ENCODE peak calls at places on chromosomes 11 and 22, in eight cellular contexts. One of them, this sample, is unnamed.
A peak's percentile ranks its signal among the peaks of the same experiment; 100 is the strongest.

GRCh38 chr11:56624661-56625110 is 10.0 kb upstream of the OR5M1 start:
- DNase-seq in ovary: no peak
- DNase-seq in A549: peak; percentile 62
- DNase-seq in tibial artery: no peak
- DNase-seq in retinal pigment epithelial cell: peak; percentile 0
- DNase-seq in testis: peak; percentile 29
- DNase-seq in AG04450: no peak
- DNase-seq in IMR-90: peak; percentile 34
- DNase-seq in this sample: peak; percentile 69

GRCh38 chr11:67420147-67420645 is 4.7 kb downstream of the CARNS1 start:
- DNase-seq in ovary: no peak
- DNase-seq in A549: no peak
- DNase-seq in tibial artery: no peak
- DNase-seq in retinal pigment epithelial cell: no peak
- DNase-seq in testis: no peak
- DNase-seq in AG04450: no peak
- DNase-seq in IMR-90: no peak
- DNase-seq in this sample: no peak

GRCh38 chr22:44646668-44647067 is 55.3 kb upstream of the PRR5 start:
- DNase-seq in ovary: no peak
- DNase-seq in A549: no peak
- DNase-seq in tibial artery: no peak
- DNase-seq in retinal pigment epithelial cell: no peak
- DNase-seq in testis: no peak
- DNase-seq in AG04450: no peak
- DNase-seq in IMR-90: no peak
- DNase-seq in this sample: no peak

GRCh38 chr11:4643084-4643483 is 698 bp upstream of the OR51E1 start:
- DNase-seq in ovary: no peak
- DNase-seq in A549: no peak
- DNase-seq in tibial artery: no peak
- DNase-seq in retinal pigment epithelial cell: no peak
- DNase-seq in testis: no peak
- DNase-seq in AG04450: no peak
- DNase-seq in IMR-90: no peak
- DNase-seq in this sample: no peak

GRCh38 chr11:58629857-58630256 is 7.4 kb downstream of the CNTF start:
- DNase-seq in ovary: no peak
- DNase-seq in A549: peak; percentile 31
- DNase-seq in tibial artery: no peak
- DNase-seq in retinal pigment epithelial cell: no peak
- DNase-seq in testis: peak; percentile 56
- DNase-seq in AG04450: peak; percentile 24
- DNase-seq in IMR-90: peak; percentile 71
- DNase-seq in this sample: no peak

GRCh38 chr11:540583-541432 is 3.5 kb downstream of the LRRC56 start:
- DNase-seq in ovary: peak; percentile 17
- DNase-seq in A549: no peak
- DNase-seq in tibial artery: no peak
- DNase-seq in retinal pigment epithelial cell: no peak
- DNase-seq in testis: no peak
- DNase-seq in AG04450: no peak
- DNase-seq in IMR-90: no peak
- DNase-seq in this sample: no peak

GRCh38 chr22:30286813-30287625 is 2.3 kb downstream of the CASTOR1 start:
- DNase-seq in ovary: peak; percentile 71
- DNase-seq in A549: peak; percentile 67
- DNase-seq in tibial artery: peak; percentile 66
- DNase-seq in retinal pigment epithelial cell: no peak
- DNase-seq in testis: peak; percentile 80
- DNase-seq in AG04450: no peak
- DNase-seq in IMR-90: peak; percentile 46
- DNase-seq in this sample: no peak

GRCh38 chr22:43798492-43798891 is 13.6 kb downstream of the EFCAB6 start:
- DNase-seq in ovary: no peak
- DNase-seq in A549: no peak
- DNase-seq in tibial artery: no peak
- DNase-seq in retinal pigment epithelial cell: no peak
- DNase-seq in testis: no peak
- DNase-seq in AG04450: no peak
- DNase-seq in IMR-90: peak; percentile 63
- DNase-seq in this sample: peak; percentile 87

GRCh38 chr22:41380993-41381328 is 781 bp upstream of the TEF start:
- DNase-seq in ovary: peak; percentile 91
- DNase-seq in A549: peak; percentile 37
- DNase-seq in tibial artery: peak; percentile 88
- DNase-seq in retinal pigment epithelial cell: peak; percentile 30
- DNase-seq in testis: peak; percentile 93
- DNase-seq in AG04450: peak; percentile 89
- DNase-seq in IMR-90: peak; percentile 94
- DNase-seq in this sample: peak; percentile 81

GRCh38 chr11:2142762-2143202 is 3.6 kb upstream of the IGF2 start:
- DNase-seq in ovary: no peak
- DNase-seq in A549: no peak
- DNase-seq in tibial artery: no peak
- DNase-seq in retinal pigment epithelial cell: no peak
- DNase-seq in testis: no peak
- DNase-seq in AG04450: no peak
- DNase-seq in IMR-90: peak; percentile 52
- DNase-seq in this sample: no peak

GRCh38 chr11:69501891-69502860 is 20.7 kb downstream of the LINC01488 start:
- DNase-seq in ovary: no peak
- DNase-seq in A549: no peak
- DNase-seq in tibial artery: no peak
- DNase-seq in retinal pigment epithelial cell: no peak
- DNase-seq in testis: no peak
- DNase-seq in AG04450: no peak
- DNase-seq in IMR-90: no peak
- DNase-seq in this sample: no peak

GRCh38 chr11:28343304-28344233 is 235.4 kb downstream of the METTL15 start:
- DNase-seq in ovary: no peak
- DNase-seq in A549: peak; percentile 24
- DNase-seq in tibial artery: no peak
- DNase-seq in retinal pigment epithelial cell: peak; percentile 46
- DNase-seq in testis: no peak
- DNase-seq in AG04450: peak; percentile 76
- DNase-seq in IMR-90: peak; percentile 95
- DNase-seq in this sample: peak; percentile 20

GRCh38 chr11:62980133-62980760 is 4.5 kb downstream of the SLC22A6 start:
- DNase-seq in ovary: no peak
- DNase-seq in A549: no peak
- DNase-seq in tibial artery: no peak
- DNase-seq in retinal pigment epithelial cell: no peak
- DNase-seq in testis: no peak
- DNase-seq in AG04450: no peak
- DNase-seq in IMR-90: peak; percentile 3
- DNase-seq in this sample: no peak

GRCh38 chr22:50138988-50139387 is 31.5 kb upstream of the PANX2 start:
- DNase-seq in ovary: no peak
- DNase-seq in A549: no peak
- DNase-seq in tibial artery: no peak
- DNase-seq in retinal pigment epithelial cell: no peak
- DNase-seq in testis: no peak
- DNase-seq in AG04450: no peak
- DNase-seq in IMR-90: no peak
- DNase-seq in this sample: no peak

GRCh38 chr11:123186291-123186690 is 8.8 kb downstream of the CLMP start:
- DNase-seq in ovary: no peak
- DNase-seq in A549: no peak
- DNase-seq in tibial artery: no peak
- DNase-seq in retinal pigment epithelial cell: no peak
- DNase-seq in testis: no peak
- DNase-seq in AG04450: no peak
- DNase-seq in IMR-90: no peak
- DNase-seq in this sample: peak; percentile 71

GRCh38 chr11:18383388-18384156 is 10.8 kb upstream of the LDHA start:
- DNase-seq in ovary: peak; percentile 64
- DNase-seq in A549: peak; percentile 96
- DNase-seq in tibial artery: peak; percentile 95
- DNase-seq in retinal pigment epithelial cell: peak; percentile 43
- DNase-seq in testis: peak; percentile 76
- DNase-seq in AG04450: peak; percentile 64
- DNase-seq in IMR-90: peak; percentile 96
- DNase-seq in this sample: peak; percentile 99
- H3K4me3 ChIP-seq in ovary: no peak overlapping the region
- H3K4me3 ChIP-seq in A549: peak overlapping the region; percentile 27
- H3K4me3 ChIP-seq in tibial artery: no peak overlapping the region
- H3K4me3 ChIP-seq in retinal pigment epithelial cell: no peak overlapping the region
- H3K4me3 ChIP-seq in testis: no peak overlapping the region
- H3K4me3 ChIP-seq in AG04450: no peak overlapping the region
- H3K4me3 ChIP-seq in IMR-90: no peak overlapping the region
- H3K4me3 ChIP-seq in this sample: peak overlapping the region; percentile 27

GRCh38 chr11:117633186-117633585 is 163.8 kb downstream of the DSCAML1 start:
- DNase-seq in ovary: no peak
- DNase-seq in A549: no peak
- DNase-seq in tibial artery: no peak
- DNase-seq in retinal pigment epithelial cell: no peak
- DNase-seq in testis: no peak
- DNase-seq in AG04450: no peak
- DNase-seq in IMR-90: no peak
- DNase-seq in this sample: no peak

GRCh38 chr11:117629891-117630538 is 167.0 kb downstream of the DSCAML1 start:
- DNase-seq in ovary: no peak
- DNase-seq in A549: no peak
- DNase-seq in tibial artery: no peak
- DNase-seq in retinal pigment epithelial cell: no peak
- DNase-seq in testis: no peak
- DNase-seq in AG04450: no peak
- DNase-seq in IMR-90: no peak
- DNase-seq in this sample: no peak

GRCh38 chr11:117633976-117634755 is 162.8 kb downstream of the DSCAML1 start:
- DNase-seq in ovary: no peak
- DNase-seq in A549: no peak
- DNase-seq in tibial artery: no peak
- DNase-seq in retinal pigment epithelial cell: no peak
- DNase-seq in testis: no peak
- DNase-seq in AG04450: no peak
- DNase-seq in IMR-90: no peak
- DNase-seq in this sample: no peak

GRCh38 chr11:117629146-117629545 is 167.9 kb downstream of the DSCAML1 start:
- DNase-seq in ovary: no peak
- DNase-seq in A549: no peak
- DNase-seq in tibial artery: no peak
- DNase-seq in retinal pigment epithelial cell: no peak
- DNase-seq in testis: no peak
- DNase-seq in AG04450: no peak
- DNase-seq in IMR-90: no peak
- DNase-seq in this sample: no peak

GRCh38 chr11:117631336-117632090 is 165.5 kb downstream of the DSCAML1 start:
- DNase-seq in ovary: no peak
- DNase-seq in A549: no peak
- DNase-seq in tibial artery: no peak
- DNase-seq in retinal pigment epithelial cell: no peak
- DNase-seq in testis: no peak
- DNase-seq in AG04450: no peak
- DNase-seq in IMR-90: no peak
- DNase-seq in this sample: no peak
- H3K4me3 ChIP-seq in ovary: no peak overlapping the region
- H3K4me3 ChIP-seq in A549: no peak overlapping the region
- H3K4me3 ChIP-seq in tibial artery: no peak overlapping the region
- H3K4me3 ChIP-seq in retinal pigment epithelial cell: no peak overlapping the region
- H3K4me3 ChIP-seq in testis: no peak overlapping the region
- H3K4me3 ChIP-seq in AG04450: no peak overlapping the region
- H3K4me3 ChIP-seq in IMR-90: no peak overlapping the region
- H3K4me3 ChIP-seq in this sample: no peak overlapping the region

DNA sequence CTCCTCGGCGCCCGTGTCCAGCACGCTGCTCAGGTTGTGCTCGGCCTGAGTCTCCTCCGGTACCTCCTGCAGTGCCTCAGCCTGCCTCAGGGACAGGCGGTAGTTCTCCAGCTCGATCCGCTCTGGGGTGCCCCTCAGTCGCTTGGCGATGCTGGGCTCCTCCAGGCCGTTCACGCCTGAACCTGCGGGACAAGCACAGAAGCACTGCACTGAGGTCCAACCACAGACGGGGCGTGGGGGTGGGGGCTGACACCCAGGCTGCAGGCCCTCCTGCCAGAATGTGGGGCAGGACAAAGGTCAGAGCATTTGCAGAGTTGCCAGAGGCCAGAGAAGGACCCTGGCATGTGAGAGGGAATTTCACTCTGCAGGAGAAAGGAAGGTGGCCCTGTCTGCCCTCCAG is 67.6 kb upstream of the BID start:
- DNase-seq in ovary: no peak
- DNase-seq in A549: no peak
- DNase-seq in tibial artery: no peak
- DNase-seq in retinal pigment epithelial cell: no peak
- DNase-seq in testis: no peak
- DNase-seq in AG04450: no peak
- DNase-seq in IMR-90: no peak
- DNase-seq in this sample: no peak
- H3K4me3 ChIP-seq in ovary: no peak overlapping the region
- H3K4me3 ChIP-seq in A549: no peak overlapping the region
- H3K4me3 ChIP-seq in tibial artery: no peak overlapping the region
- H3K4me3 ChIP-seq in retinal pigment epithelial cell: no peak overlapping the region
- H3K4me3 ChIP-seq in testis: no peak overlapping the region
- H3K4me3 ChIP-seq in AG04450: no peak overlapping the region
- H3K4me3 ChIP-seq in IMR-90: no peak overlapping the region
- H3K4me3 ChIP-seq in this sample: no peak overlapping the region

GRCh38 chr22:46865052-46865434 is 102.6 kb downstream of the TBC1D22A start:
- DNase-seq in ovary: no peak
- DNase-seq in A549: no peak
- DNase-seq in tibial artery: no peak
- DNase-seq in retinal pigment epithelial cell: no peak
- DNase-seq in testis: no peak
- DNase-seq in AG04450: no peak
- DNase-seq in IMR-90: no peak
- DNase-seq in this sample: no peak

GRCh38 chr22:46866591-46866990 is 104.1 kb downstream of the TBC1D22A start:
- DNase-seq in ovary: no peak
- DNase-seq in A549: no peak
- DNase-seq in tibial artery: no peak
- DNase-seq in retinal pigment epithelial cell: no peak
- DNase-seq in testis: no peak
- DNase-seq in AG04450: peak; percentile 65
- DNase-seq in IMR-90: peak; percentile 92
- DNase-seq in this sample: no peak

GRCh38 chr22:46865642-46866041 is 103.2 kb downstream of the TBC1D22A start:
- DNase-seq in ovary: no peak
- DNase-seq in A549: no peak
- DNase-seq in tibial artery: no peak
- DNase-seq in retinal pigment epithelial cell: no peak
- DNase-seq in testis: no peak
- DNase-seq in AG04450: no peak
- DNase-seq in IMR-90: no peak
- DNase-seq in this sample: no peak

GRCh38 chr22:46864314-46865051 is 102.0 kb downstream of the TBC1D22A start:
- DNase-seq in ovary: no peak
- DNase-seq in A549: no peak
- DNase-seq in tibial artery: no peak
- DNase-seq in retinal pigment epithelial cell: no peak
- DNase-seq in testis: no peak
- DNase-seq in AG04450: no peak
- DNase-seq in IMR-90: no peak
- DNase-seq in this sample: no peak

DNA sequence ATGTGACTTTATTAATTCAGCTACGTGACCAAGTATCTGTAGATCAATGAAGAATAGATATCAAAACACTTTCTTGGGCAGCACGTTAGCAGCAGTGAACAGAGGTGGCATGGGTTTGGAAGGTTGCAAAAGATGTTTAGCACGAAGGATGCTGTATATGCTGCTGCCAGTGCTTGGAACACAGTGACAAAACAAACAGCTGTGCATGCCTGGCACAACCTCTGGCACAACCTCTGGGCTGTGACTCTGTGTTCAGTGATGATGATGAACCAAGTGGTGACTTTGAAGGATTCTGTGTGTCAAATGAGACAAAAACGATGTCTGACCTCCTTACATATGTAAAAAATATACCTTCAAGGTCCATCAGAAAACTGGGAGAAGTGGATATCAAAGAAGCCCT is 104.7 kb downstream of the TBC1D22A start:
- DNase-seq in ovary: no peak
- DNase-seq in A549: no peak
- DNase-seq in tibial artery: no peak
- DNase-seq in retinal pigment epithelial cell: no peak
- DNase-seq in testis: no peak
- DNase-seq in AG04450: no peak
- DNase-seq in IMR-90: no peak
- DNase-seq in this sample: no peak
- H3K4me3 ChIP-seq in ovary: no peak overlapping the region
- H3K4me3 ChIP-seq in A549: no peak overlapping the region
- H3K4me3 ChIP-seq in tibial artery: no peak overlapping the region
- H3K4me3 ChIP-seq in retinal pigment epithelial cell: no peak overlapping the region
- H3K4me3 ChIP-seq in testis: no peak overlapping the region
- H3K4me3 ChIP-seq in AG04450: no peak overlapping the region
- H3K4me3 ChIP-seq in IMR-90: no peak overlapping the region
- H3K4me3 ChIP-seq in this sample: no peak overlapping the region